ENCODE peak calls at places on chromosomes 1 and 21, in nine cellular contexts. H, R, B, Q, C, W, O, A and T are unnamed samples.

GRCh38 chr1:179143332-179143731 is 61.5 kb downstream of the TOR3A start:
- DNase-seq in H (peak), R (peak), B (peak), Q (no peak), C (peak), W (no peak), O (no peak), A (no peak), T (peak)

GRCh38 chr1:93488222-93488621 is 40.3 kb downstream of the FNBP1L start:
- DNase-seq in H (no peak), R (no peak), B (no peak), Q (no peak), C (no peak), W (no peak), O (no peak), A (no peak), T (no peak)

GRCh38 chr21:45977396-45977795 is 4.2 kb upstream of the COL6A1 start:
- DNase-seq in H (no peak), R (no peak), B (no peak), Q (peak), C (no peak), W (no peak), O (no peak), A (peak), T (no peak)

GRCh38 chr1:150151291-150152181 is 1.8 kb downstream of the PLEKHO1 start:
- DNase-seq in H (no peak), R (no peak), B (no peak), Q (peak), C (no peak), W (peak), O (no peak), A (no peak), T (no peak)

GRCh38 chr1:110347182-110347893 is 8.2 kb downstream of the RBM15 start:
- DNase-seq in H (no peak), R (no peak), B (no peak), Q (no peak), C (no peak), W (no peak), O (no peak), A (no peak), T (no peak)

GRCh38 chr1:43386676-43387075 is 2.9 kb downstream of the MED8 start:
- DNase-seq in H (no peak), R (no peak), B (no peak), Q (no peak), C (no peak), W (no peak), O (no peak), A (no peak), T (no peak)

GRCh38 chr1:60503216-60503615 is 429.6 kb upstream of the C1orf87 start:
- DNase-seq in H (no peak), R (no peak), B (no peak), Q (no peak), C (no peak), W (no peak), O (no peak), A (no peak), T (no peak)

GRCh38 chr1:37477198-37477931 is 3.0 kb downstream of the ZC3H12A start:
- DNase-seq in H (peak), R (peak), B (peak), Q (peak), C (peak), W (peak), O (peak), A (peak), T (peak)

GRCh38 chr1:102879439-102879993 is 228.8 kb downstream of the COL11A1 start:
- DNase-seq in H (peak), R (peak), B (peak), Q (no peak), C (peak), W (no peak), O (no peak), A (no peak), T (peak)

GRCh38 chr1:4977701-4978100 is 323.3 kb downstream of the AJAP1 start:
- DNase-seq in H (no peak), R (no peak), B (no peak), Q (no peak), C (no peak), W (no peak), O (peak), A (no peak), T (no peak)

GRCh38 chr1:224080082-224080774 is 33.7 kb upstream of the FBXO28 start:
- DNase-seq in H (no peak), R (peak), B (peak), Q (no peak), C (no peak), W (no peak), O (no peak), A (no peak), T (peak)

GRCh38 chr1:247373721-247374141 is 42.1 kb upstream of the ZNF496 start:
- DNase-seq in H (no peak), R (peak), B (peak), Q (peak), C (peak), W (peak), O (peak), A (peak), T (peak)

GRCh38 chr1:19888112-19888511 is 5.9 kb downstream of the OTUD3 start:
- DNase-seq in H (no peak), R (no peak), B (no peak), Q (no peak), C (no peak), W (no peak), O (no peak), A (no peak), T (no peak)

GRCh38 chr1:19882111-19883071 is at the start of gene OTUD3:
- DNase-seq in H (peak), R (peak), B (peak), Q (peak), C (peak), W (peak), O (peak), A (peak), T (peak)

GRCh38 chr1:19879227-19879626 is 3.0 kb upstream of the OTUD3 start:
- DNase-seq in H (no peak), R (no peak), B (no peak), Q (no peak), C (no peak), W (no peak), O (no peak), A (no peak), T (no peak)

GRCh38 chr1:19885821-19886220 is 3.6 kb downstream of the OTUD3 start:
- DNase-seq in H (no peak), R (peak), B (peak), Q (no peak), C (no peak), W (no peak), O (no peak), A (no peak), T (peak)

GRCh38 chr1:19884312-19884711 is 2.1 kb downstream of the OTUD3 start:
- DNase-seq in H (no peak), R (no peak), B (no peak), Q (no peak), C (no peak), W (no peak), O (no peak), A (no peak), T (no peak)
- H3K4me3 ChIP-seq in H (no peak), R (no peak), B (peak), Q (no peak), C (peak), W (no peak), O (no peak), A (no peak), T (no peak)

DNA sequence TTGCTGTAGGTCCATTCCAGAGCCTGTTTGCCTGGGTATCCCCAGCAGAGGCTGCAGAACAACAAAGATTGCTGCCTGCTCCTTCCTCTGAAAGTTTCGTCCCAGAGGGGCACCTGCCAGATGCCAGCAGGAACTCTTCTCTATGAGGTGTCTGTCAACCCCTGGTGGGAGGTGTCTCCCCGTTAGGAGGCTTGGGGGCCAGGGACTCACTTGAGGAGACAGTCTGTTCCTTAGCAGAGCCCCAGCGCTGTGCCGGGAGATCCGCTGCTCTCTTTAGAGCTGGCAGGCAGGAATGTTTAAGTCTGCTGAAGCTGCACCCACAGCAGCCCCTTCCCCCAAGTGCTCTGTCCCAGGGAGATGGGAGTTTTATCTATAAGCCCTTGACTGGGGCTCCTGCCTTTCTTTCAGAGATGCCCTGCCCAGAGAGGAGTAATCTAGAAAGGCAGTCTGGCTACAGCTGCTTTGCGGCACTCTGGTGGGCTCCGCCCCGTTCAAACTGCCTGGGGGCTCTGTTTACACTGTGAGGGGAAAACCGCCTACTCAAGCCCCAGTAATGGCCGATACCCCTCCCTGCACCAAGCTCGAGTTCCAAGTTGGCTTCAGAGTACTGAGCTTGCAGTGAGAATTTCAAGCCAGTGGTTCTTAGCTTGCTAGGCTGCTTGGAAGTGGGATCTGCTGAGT is 8.7 kb upstream of the SLC25A24 start:
- DNase-seq in H (no peak), R (no peak), B (no peak), Q (no peak), C (no peak), W (no peak), O (no peak), A (no peak), T (no peak)
- H3K4me3 ChIP-seq in H (no peak), R (no peak), B (no peak), Q (no peak), C (no peak), W (no peak), O (no peak), A (no peak), T (no peak)

GRCh38 chr1:46516551-46516950 is 26.9 kb downstream of the DMBX1 start:
- DNase-seq in H (no peak), R (no peak), B (no peak), Q (no peak), C (no peak), W (no peak), O (no peak), A (no peak), T (no peak)
- H3K4me3 ChIP-seq in H (no peak), R (no peak), B (no peak), Q (no peak), C (no peak), W (no peak), O (no peak), A (peak), T (no peak)

GRCh38 chr1:12100071-12100470 is 37.0 kb downstream of the TNFRSF8 start:
- DNase-seq in H (no peak), R (no peak), B (no peak), Q (no peak), C (no peak), W (no peak), O (no peak), A (no peak), T (no peak)
- H3K4me3 ChIP-seq in H (no peak), R (no peak), B (no peak), Q (no peak), C (no peak), W (no peak), O (no peak), A (no peak), T (no peak)

DNA sequence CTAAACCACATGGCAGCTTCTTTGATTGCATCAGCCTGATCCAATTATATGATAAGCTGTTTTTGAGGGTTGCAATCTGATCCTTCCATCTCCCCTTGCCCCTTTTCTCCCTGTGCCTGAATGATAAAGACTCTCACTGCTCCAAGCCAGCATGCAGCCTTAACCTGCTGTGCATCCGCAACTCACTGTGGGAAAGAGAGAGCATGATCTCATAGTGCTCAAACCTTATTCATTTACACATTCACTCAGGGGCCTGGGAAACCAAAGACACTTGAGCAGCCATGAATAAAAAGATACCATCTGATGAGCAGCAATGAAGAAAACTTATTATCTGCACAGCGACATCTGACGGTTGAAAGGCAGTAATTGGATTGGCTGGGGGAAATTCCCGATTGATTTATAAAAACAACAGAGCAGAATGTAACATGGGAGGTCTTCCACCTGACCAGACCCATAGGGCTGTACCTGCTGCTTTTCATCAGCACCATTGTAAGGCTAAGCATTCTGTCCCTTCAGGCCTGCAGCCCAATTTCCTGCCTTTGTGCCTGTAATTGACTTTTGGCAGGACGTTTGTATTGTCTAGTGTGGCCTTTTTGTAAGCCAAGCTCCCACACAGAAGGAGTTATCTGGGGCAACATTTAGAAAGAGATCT is 62.5 kb downstream of the KIAA0040 start:
- DNase-seq in H (no peak), R (peak), B (no peak), Q (peak), C (peak), W (no peak), O (no peak), A (no peak), T (no peak)
- H3K4me3 ChIP-seq in H (no peak), R (no peak), B (no peak), Q (no peak), C (no peak), W (no peak), O (no peak), A (no peak), T (no peak)

DNA sequence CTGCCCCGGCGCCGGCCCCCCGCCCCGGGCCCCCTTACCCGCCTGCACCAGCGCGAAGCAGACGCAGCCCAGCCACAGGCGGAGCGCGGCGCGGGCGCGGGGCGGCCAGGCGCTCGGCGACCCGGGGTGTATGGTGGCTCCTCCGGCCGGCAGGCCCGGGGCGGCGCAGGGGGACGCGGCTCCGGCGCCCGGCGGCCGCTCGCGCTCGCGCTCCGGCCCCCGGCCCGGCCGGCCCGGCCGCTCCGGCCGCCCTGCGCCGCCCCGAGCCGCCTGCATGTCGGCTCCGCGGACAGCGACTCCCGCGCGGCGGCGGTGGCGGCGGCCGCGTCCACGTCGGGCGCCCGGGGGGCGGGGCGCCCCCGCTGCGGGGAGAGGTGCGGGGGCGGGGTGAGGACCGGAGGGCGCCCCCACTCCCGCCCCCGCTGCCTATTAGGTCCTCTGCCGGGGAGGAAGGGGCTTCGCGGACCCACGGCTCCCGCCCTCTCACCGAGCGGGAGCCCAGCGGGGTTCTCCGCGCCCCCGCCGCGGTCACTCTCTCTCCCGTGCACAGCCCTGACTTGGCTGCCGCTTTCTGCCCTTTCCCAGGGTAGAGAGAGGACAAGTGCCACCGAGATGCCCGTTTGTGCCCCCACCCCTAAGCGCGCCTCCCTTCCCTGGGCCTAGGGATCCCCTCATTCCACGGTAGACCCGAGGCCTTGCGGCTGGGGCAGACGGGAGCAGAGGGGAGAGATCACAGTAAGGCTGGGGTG is at the start of gene FNDC5:
- DNase-seq in H (no peak), R (peak), B (no peak), Q (no peak), C (peak), W (no peak), O (peak), A (peak), T (no peak)
- H3K4me3 ChIP-seq in H (peak), R (peak), B (peak), Q (peak), C (peak), W (no peak), O (no peak), A (peak), T (peak)

DNA sequence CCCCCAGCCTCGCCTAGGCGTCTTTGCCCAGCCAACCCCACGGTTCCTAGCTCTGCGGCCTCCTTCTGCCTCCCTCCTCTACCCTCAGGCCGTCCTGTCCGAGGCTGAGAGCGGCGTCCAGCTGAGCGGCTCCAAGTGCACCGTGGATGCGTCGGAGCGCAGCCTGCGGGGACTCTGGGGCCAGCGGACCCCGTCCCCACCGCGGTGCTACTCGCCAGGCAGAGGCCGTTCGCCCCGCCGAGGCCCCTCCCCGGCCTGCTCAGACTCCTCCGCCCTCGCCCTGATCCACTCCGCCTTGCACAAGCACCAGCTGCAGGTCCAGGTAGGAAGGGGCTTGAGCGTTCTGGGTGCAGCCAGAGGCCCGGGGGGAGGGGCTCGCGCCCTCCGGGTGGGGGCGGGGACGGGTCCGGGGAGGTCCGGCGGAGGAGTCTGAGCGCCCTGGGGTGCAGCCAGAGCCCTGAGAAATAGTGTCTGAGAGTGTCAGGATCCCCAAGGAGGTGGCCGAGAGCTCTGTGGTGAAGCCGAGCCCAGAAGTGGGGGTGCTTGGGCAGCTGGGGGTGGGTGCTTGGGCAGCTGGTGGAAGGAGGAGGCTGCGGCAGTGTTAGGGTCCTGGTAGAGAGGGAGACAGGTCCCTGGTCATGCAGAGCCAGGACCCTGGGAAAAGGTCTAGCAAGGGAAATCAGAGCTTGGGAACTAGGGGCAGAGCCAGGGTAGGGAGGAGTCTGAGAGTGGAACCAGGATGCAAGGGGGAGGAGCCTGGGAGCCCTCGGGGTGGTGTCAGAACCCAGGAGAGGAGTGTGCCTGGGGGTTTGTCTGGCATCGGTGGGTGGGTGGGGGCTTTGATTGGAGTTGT is 3.2 kb upstream of the NBPF3 start:
- DNase-seq in H (no peak), R (no peak), B (no peak), Q (no peak), C (peak), W (no peak), O (no peak), A (peak), T (no peak)
- H3K4me3 ChIP-seq in H (no peak), R (peak), B (no peak), Q (peak), C (peak), W (no peak), O (no peak), A (peak), T (no peak)

GRCh38 chr1:167633258-167633944 is 3.4 kb downstream of the RCSD1 start:
- DNase-seq in H (no peak), R (no peak), B (no peak), Q (no peak), C (no peak), W (no peak), O (no peak), A (no peak), T (no peak)
- H3K4me3 ChIP-seq in H (no peak), R (no peak), B (no peak), Q (no peak), C (no peak), W (peak), O (no peak), A (no peak), T (no peak)